ENCODE peak calls at places on chromosomes 13 and 19, in five cellular contexts. P is epithelial cell of esophagus, I is AG09319, O is fibroblast of pulmonary artery, A is AG04450. D is an unnamed sample.

GRCh38 chr19:13243971-13244370 is 93.8 kb downstream of the IER2 start:
- DNase-seq in P (no peak), I (no peak), O (peak), A (no peak), D (no peak)

GRCh38 chr19:18798384-18799352 is 7.6 kb upstream of the COMP start:
- DNase-seq in P (no peak), I (no peak), O (no peak), A (no peak), D (no peak)

GRCh38 chr13:73162912-73163911 is 104.4 kb downstream of the KLF5 start:
- DNase-seq in P (peak), I (no peak), O (no peak), A (no peak), D (no peak)

GRCh38 chr19:48837081-48837524 is 812 bp upstream of the HSD17B14 start:
- DNase-seq in P (peak), I (peak), O (peak), A (no peak), D (no peak)

GRCh38 chr19:19067276-19068072 is 3.7 kb downstream of the SLC25A42 start:
- DNase-seq in P (no peak), I (no peak), O (peak), A (no peak), D (no peak)

GRCh38 chr13:48161530-48162179 is 66.8 kb upstream of the MED4 start:
- DNase-seq in P (no peak), I (no peak), O (no peak), A (no peak), D (no peak)

GRCh38 chr19:19911150-19911549 is 10.4 kb downstream of the ZNF93 start:
- DNase-seq in P (no peak), I (no peak), O (peak), A (no peak), D (no peak)

GRCh38 chr19:39078436-39079200 is 5.5 kb upstream of the ACP7 start:
- DNase-seq in P (peak), I (peak), O (peak), A (peak), D (no peak)

GRCh38 chr13:20702530-20702929 is 969 bp upstream of the IL17D start:
- DNase-seq in P (no peak), I (no peak), O (no peak), A (no peak), D (no peak)

GRCh38 chr13:99991013-99991805 is 9.6 kb downstream of the ZIC2 start:
- DNase-seq in P (no peak), I (no peak), O (no peak), A (no peak), D (no peak)

GRCh38 chr13:41811588-41812021 is 149.3 kb downstream of the VWA8 start:
- DNase-seq in P (no peak), I (no peak), O (no peak), A (no peak), D (no peak)

GRCh38 chr19:609001-609340 is 19.3 kb downstream of the HCN2 start:
- DNase-seq in P (no peak), I (no peak), O (no peak), A (no peak), D (no peak)

GRCh38 chr19:3821857-3822364 is 35.7 kb upstream of the MATK start:
- DNase-seq in P (no peak), I (no peak), O (peak), A (no peak), D (no peak)

GRCh38 chr13:101289764-101290163 is 126.5 kb downstream of the NALCN start:
- DNase-seq in P (peak), I (no peak), O (peak), A (peak), D (no peak)

DNA sequence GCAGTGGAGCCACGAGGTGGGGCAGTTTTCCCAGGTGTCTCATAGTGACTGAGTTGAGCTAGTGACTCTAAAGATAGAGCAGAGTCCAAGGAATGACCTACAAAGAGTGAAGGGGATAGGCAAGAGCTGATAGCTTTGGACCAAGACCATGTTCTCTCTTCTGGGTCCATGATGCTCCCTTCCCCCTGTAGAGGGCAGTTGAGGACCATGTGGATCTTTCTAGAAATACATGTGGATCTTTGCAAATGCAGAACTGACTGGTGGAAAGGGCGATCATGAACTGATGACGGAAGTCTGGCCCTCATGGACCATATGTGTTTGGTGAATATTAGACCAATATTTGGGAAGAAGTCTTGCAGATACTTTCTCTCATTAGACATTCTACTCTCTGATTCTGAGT is 6.9 kb downstream of the PSG1 start:
- DNase-seq in P (peak), I (no peak), O (no peak), A (no peak), D (no peak)
- TF ChIP-seq CTCF in P (peak), I (peak), O (peak), A (no peak), D (no peak)

DNA sequence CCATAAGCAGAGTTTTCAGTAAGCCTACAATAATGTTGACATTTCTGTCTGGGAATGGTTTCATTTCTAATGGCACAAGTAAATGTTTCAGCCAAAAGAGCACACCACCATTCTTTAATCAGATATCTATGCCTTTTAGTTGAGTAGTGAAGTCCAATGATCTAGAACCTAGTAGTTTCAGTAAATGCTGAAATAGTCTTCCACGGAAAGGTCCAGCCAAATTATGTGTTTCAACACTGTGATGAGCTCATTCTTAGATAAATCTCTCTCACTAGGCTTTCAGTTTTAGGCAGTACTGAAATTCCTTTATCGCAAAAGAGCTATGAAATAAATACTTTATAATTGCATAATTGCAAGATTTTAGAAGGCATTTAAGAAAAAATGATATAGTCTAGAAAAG is 816.8 kb upstream of the PCDH9 start:
- DNase-seq in P (peak), I (no peak), O (peak), A (no peak), D (no peak)
- TF ChIP-seq CTCF in P (no peak), I (no peak), O (no peak), A (no peak), D (no peak)

GRCh38 chr19:15812059-15812722 is 3.3 kb downstream of the OR10H1 start:
- DNase-seq in P (peak), I (no peak), O (no peak), A (no peak), D (no peak)
- TF ChIP-seq CTCF in P (peak), I (no peak), O (no peak), A (no peak), D (no peak)

DNA sequence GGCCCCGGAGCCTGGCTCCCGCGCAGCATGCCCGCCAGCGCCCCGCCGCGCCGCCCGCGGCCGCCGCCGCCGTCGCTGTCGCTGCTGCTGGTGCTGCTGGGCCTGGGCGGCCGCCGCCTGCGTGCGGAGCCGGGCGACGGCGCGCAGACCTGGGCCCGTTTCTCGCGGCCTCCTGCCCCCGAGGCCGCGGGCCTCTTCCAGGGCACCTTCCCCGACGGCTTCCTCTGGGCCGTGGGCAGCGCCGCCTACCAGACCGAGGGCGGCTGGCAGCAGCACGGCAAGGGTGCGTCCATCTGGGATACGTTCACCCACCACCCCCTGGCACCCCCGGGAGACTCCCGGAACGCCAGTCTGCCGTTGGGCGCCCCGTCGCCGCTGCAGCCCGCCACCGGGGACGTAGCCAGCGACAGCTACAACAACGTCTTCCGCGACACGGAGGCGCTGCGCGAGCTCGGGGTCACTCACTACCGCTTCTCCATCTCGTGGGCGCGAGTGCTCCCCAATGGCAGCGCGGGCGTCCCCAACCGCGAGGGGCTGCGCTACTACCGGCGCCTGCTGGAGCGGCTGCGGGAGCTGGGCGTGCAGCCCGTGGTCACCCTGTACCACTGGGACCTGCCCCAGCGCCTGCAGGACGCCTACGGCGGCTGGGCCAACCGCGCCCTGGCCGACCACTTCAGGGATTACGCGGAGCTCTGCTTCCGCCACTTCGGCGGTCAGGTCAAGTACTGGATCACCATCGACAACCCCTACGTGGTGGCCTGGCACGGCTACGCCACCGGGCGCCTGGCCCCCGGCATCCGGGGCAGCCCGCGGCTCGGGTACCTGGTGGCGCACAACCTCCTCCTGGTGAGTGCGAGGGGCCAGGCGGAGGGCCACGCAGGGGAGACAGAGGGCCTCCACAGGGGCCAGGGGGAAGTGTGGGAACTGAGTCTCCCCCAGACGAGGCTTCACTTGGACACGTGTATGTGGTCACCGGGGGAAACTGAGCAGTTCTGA is at the start of gene KL:
- DNase-seq in P (no peak), I (no peak), O (no peak), A (no peak), D (peak)
- TF ChIP-seq CTCF in P (no peak), I (no peak), O (no peak), A (no peak), D (peak)

DNA sequence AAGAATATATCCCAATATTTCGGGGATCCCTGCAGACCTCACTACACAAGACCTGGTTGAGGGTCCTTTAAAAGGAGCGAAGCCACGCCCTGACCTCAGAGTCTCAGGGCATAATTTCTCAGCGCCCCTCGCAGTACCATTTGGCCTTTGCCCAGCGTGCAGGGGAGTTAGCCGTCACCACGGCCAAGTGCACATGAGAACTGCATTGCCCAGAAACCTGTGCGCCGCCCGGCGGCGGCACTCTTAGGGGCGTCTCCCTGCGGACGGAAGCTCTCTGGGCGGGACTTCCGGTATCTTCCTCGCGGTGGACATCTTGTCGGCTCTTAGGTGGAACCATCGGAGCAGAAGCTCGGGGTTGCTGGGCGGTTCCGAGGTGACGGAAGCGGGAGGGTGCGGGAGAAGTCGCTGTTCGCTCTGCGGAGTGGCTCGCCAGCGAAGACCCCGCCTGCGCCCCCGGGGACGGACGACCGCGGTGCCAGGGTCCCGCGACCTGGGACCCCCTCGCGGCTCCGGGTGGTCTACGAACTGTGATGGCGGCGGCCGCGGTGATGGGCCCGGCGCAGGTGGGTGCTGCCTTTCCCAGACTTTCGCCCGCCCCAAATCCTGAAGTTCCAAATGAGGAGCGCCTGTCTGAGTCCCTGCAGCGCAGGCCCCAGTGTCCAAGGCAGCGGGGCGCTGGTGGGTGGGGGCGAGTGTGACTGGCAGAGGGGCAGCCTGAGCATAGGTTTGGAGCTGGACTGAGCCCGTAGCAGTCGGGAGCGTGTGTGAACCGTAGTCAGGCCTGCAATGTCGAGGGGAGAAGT is at the start of gene ZNF134:
- DNase-seq in P (peak), I (peak), O (peak), A (peak), D (peak)
- TF ChIP-seq CTCF in P (peak), I (peak), O (peak), A (peak), D (peak)

DNA sequence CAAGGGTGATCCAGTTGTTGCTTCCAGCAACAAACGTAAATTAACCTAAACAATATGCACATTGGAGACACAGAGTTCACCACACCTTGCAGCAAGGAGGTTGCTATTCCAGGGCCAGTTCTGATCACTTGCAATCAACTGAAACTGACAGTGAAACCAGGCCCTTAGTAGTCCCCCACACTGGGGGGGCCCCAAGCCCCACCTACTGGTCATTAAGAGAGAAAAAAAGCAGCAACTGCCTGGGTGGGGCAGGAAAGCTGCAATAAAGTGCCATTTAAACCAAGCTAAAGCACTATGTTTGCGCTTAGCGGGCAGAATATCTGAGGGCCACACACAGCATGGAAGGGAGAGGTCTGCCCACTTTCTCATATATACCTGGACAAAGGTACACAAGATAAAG is 51.5 kb downstream of the ATP7B start:
- DNase-seq in P (no peak), I (no peak), O (no peak), A (no peak), D (no peak)
- TF ChIP-seq CTCF in P (no peak), I (no peak), O (no peak), A (no peak), D (peak)

GRCh38 chr19:11345122-11345752 is 831 bp downstream of the TMEM205 start:
- DNase-seq in P (no peak), I (no peak), O (no peak), A (no peak), D (no peak)

GRCh38 chr19:11347546-11347945 is 1.2 kb downstream of the CCDC159 start:
- DNase-seq in P (no peak), I (no peak), O (no peak), A (no peak), D (no peak)

GRCh38 chr19:11342429-11342828 is 3.0 kb upstream of the RAB3D start:
- DNase-seq in P (no peak), I (no peak), O (no peak), A (no peak), D (no peak)

GRCh38 chr19:11349171-11349570 is 2.9 kb downstream of the CCDC159 start:
- DNase-seq in P (no peak), I (no peak), O (no peak), A (no peak), D (no peak)

DNA sequence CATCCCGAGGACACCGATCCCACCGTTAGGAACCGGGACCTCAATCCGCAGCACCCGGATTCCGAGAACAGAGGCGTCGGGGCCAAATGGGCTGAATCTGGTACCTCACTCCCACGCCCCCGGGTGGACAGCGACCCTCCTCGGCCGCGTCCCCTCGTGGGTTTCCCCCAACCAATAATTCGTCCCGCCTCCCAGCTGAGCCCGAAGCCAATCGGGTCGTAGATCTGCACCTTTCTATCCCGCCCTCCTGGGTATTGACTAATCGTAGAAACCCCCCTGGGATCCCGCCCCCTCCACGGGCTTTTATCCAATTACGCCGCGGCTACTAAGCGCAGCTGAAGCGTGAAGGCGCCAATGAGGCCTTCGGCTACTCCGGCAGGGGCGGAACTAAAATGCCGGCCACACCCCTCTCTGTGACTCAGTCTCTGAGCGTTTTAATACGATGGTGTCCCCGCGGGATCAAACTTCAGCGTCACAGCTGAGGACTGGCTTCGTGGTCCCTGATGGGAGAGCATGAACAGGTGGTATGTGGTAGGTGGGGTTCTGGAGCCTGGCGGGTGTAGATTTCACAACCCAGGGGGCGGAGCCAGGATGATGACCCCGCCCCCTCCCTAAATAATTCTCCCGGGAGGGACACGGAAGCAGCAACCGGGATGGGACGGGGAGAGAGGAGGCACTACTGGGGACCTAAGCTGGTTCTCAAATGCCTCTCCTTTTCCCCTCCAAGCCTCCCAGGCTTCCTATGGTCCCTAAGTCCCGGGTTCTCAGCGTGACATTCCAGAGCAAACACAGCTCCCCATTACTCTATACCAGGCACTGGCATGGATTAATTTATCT is at the start of the genes CCDC159 and TMEM205:
- DNase-seq in P (peak), I (peak), O (peak), A (peak), D (peak)
- TF ChIP-seq CTCF in P (no peak), I (no peak), O (no peak), A (peak), D (peak)

DNA sequence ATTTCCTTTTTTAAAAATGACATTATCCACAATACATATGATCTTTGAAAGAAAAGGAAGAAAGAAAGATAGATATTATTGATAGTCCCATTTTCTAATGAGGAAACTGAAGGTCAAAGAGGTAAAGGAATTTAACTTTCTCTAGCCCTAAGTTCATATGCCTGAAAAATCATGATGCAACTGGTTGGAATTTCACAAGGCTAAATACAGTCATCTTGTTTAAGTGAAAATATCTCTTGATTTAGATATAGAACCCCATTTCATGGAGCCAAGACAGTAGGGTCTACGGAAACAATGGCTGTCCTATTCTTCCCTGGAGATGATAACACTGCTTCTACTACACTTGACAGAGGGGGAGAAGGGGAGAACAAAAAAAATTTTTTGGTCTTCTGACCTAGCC is 366.2 kb downstream of the DNAJC15 start:
- DNase-seq in P (peak), I (no peak), O (peak), A (no peak), D (no peak)
- TF ChIP-seq CTCF in P (no peak), I (no peak), O (no peak), A (no peak), D (no peak)

D was measured in chondrocyte.